ENCODE peak calls at places on chromosome 9, in four cellular contexts. One of them, this sample, is unnamed.
A peak's percentile ranks its signal among the peaks of the same experiment; 100 is the strongest.

GRCh38 chr9:100170085-100170484 is 71.0 kb downstream of the INVS start:
- DNase-seq in upper lobe of right lung: no peak
- DNase-seq in SJSA1: no peak
- DNase-seq in neural progenitor cell: no peak
- DNase-seq in this sample: no peak

GRCh38 chr9:91659529-91660294 is 236.1 kb upstream of the NFIL3 start:
- DNase-seq in upper lobe of right lung: no peak
- DNase-seq in SJSA1: no peak
- DNase-seq in neural progenitor cell: peak; percentile 53
- DNase-seq in this sample: no peak

GRCh38 chr9:27247756-27248155 is 49.2 kb downstream of the EQTN start:
- DNase-seq in upper lobe of right lung: no peak
- DNase-seq in SJSA1: peak; percentile 39
- DNase-seq in neural progenitor cell: peak; percentile 71
- DNase-seq in this sample: no peak

GRCh38 chr9:84615574-84615973 is 54.0 kb upstream of the NTRK2 start:
- DNase-seq in upper lobe of right lung: no peak
- DNase-seq in SJSA1: no peak
- DNase-seq in neural progenitor cell: peak; percentile 17
- DNase-seq in this sample: no peak

GRCh38 chr9:31030741-31031202 is 1353.7 kb upstream of the ACO1 start:
- DNase-seq in upper lobe of right lung: no peak
- DNase-seq in SJSA1: no peak
- DNase-seq in neural progenitor cell: peak; percentile 69
- DNase-seq in this sample: no peak

GRCh38 chr9:98234231-98234825 is 21.1 kb downstream of the TBC1D2 start:
- DNase-seq in upper lobe of right lung: peak; percentile 16
- DNase-seq in SJSA1: no peak
- DNase-seq in neural progenitor cell: no peak
- DNase-seq in this sample: no peak

GRCh38 chr9:105332471-105332870 is 88.0 kb downstream of the SLC44A1 start:
- DNase-seq in upper lobe of right lung: no peak
- DNase-seq in SJSA1: no peak
- DNase-seq in neural progenitor cell: no peak
- DNase-seq in this sample: peak; percentile 69

GRCh38 chr9:137280478-137281344 is 3.2 kb downstream of the TOR4A start:
- DNase-seq in upper lobe of right lung: peak; percentile 66
- DNase-seq in SJSA1: peak; percentile 39
- DNase-seq in neural progenitor cell: peak; percentile 82
- DNase-seq in this sample: no peak

GRCh38 chr9:107208121-107208520 is 75.0 kb upstream of the RAD23B start:
- DNase-seq in upper lobe of right lung: no peak
- DNase-seq in SJSA1: no peak
- DNase-seq in neural progenitor cell: no peak
- DNase-seq in this sample: peak; percentile 32

GRCh38 chr9:93169444-93169843 is 14.5 kb upstream of the WNK2 start:
- DNase-seq in upper lobe of right lung: no peak
- DNase-seq in SJSA1: no peak
- DNase-seq in neural progenitor cell: no peak
- DNase-seq in this sample: no peak

GRCh38 chr9:138046641-138047301 is 169.2 kb downstream of the CACNA1B start:
- DNase-seq in upper lobe of right lung: peak; percentile 56
- DNase-seq in SJSA1: peak; percentile 31
- DNase-seq in neural progenitor cell: no peak
- DNase-seq in this sample: no peak

GRCh38 chr9:26310294-26310693 is 582.3 kb downstream of the CAAP1 start:
- DNase-seq in upper lobe of right lung: no peak
- DNase-seq in SJSA1: no peak
- DNase-seq in neural progenitor cell: no peak
- DNase-seq in this sample: peak; percentile 53

GRCh38 chr9:26748449-26749058 is 144.0 kb downstream of the CAAP1 start:
- DNase-seq in upper lobe of right lung: no peak
- DNase-seq in SJSA1: no peak
- DNase-seq in neural progenitor cell: peak; percentile 40
- DNase-seq in this sample: no peak

GRCh38 chr9:122897969-122898368 is 7.2 kb downstream of the RC3H2 start:
- DNase-seq in upper lobe of right lung: no peak
- DNase-seq in SJSA1: no peak
- DNase-seq in neural progenitor cell: no peak
- DNase-seq in this sample: no peak

GRCh38 chr9:114166606-114167572 is 11.6 kb downstream of the COL27A1 start:
- DNase-seq in upper lobe of right lung: peak; percentile 16
- DNase-seq in SJSA1: no peak
- DNase-seq in neural progenitor cell: no peak
- DNase-seq in this sample: no peak

GRCh38 chr9:121985792-121986494 is 107.2 kb downstream of the TTLL11 start:
- DNase-seq in upper lobe of right lung: no peak
- DNase-seq in SJSA1: no peak
- DNase-seq in neural progenitor cell: no peak
- DNase-seq in this sample: no peak

GRCh38 chr9:116223926-116224325 is 70.3 kb downstream of the PAPPA start:
- DNase-seq in upper lobe of right lung: no peak
- DNase-seq in SJSA1: no peak
- DNase-seq in neural progenitor cell: no peak
- DNase-seq in this sample: no peak

GRCh38 chr9:89008346-89009048 is 17.2 kb downstream of the S1PR3 start:
- DNase-seq in upper lobe of right lung: no peak
- DNase-seq in SJSA1: no peak
- DNase-seq in neural progenitor cell: no peak
- DNase-seq in this sample: no peak

GRCh38 chr9:92964981-92965758 is 17.8 kb downstream of the FGD3 start:
- DNase-seq in upper lobe of right lung: peak; percentile 77
- DNase-seq in SJSA1: no peak
- DNase-seq in neural progenitor cell: no peak
- DNase-seq in this sample: no peak

GRCh38 chr9:68895741-68896478 is 118.0 kb downstream of the PRKACG start:
- DNase-seq in upper lobe of right lung: no peak
- DNase-seq in SJSA1: no peak
- DNase-seq in neural progenitor cell: no peak
- DNase-seq in this sample: peak; percentile 4

GRCh38 chr9:111805841-111806241 is 11.1 kb upstream of the SHOC1 start:
- DNase-seq in upper lobe of right lung: no peak
- DNase-seq in SJSA1: no peak
- DNase-seq in neural progenitor cell: no peak
- DNase-seq in this sample: peak; percentile 26

GRCh38 chr9:35649431-35650340 is 1.0 kb downstream of the SIT1 start:
- DNase-seq in upper lobe of right lung: no peak
- DNase-seq in SJSA1: no peak
- DNase-seq in neural progenitor cell: no peak
- DNase-seq in this sample: no peak

GRCh38 chr9:73743826-73744225 is 592.2 kb downstream of the ANXA1 start:
- DNase-seq in upper lobe of right lung: no peak
- DNase-seq in SJSA1: no peak
- DNase-seq in neural progenitor cell: no peak
- DNase-seq in this sample: no peak

GRCh38 chr9:20620658-20621552 is 1.4 kb downstream of the MLLT3 start:
- DNase-seq in upper lobe of right lung: peak; percentile 73
- DNase-seq in SJSA1: peak; percentile 31
- DNase-seq in neural progenitor cell: peak; percentile 49
- DNase-seq in this sample: no peak

GRCh38 chr9:84736076-84736475 is 66.5 kb downstream of the NTRK2 start:
- DNase-seq in upper lobe of right lung: no peak
- DNase-seq in SJSA1: no peak
- DNase-seq in neural progenitor cell: no peak
- DNase-seq in this sample: no peak

GRCh38 chr9:94606641-94607339 is 13.2 kb upstream of the FBP2 start:
- DNase-seq in upper lobe of right lung: no peak
- DNase-seq in SJSA1: no peak
- DNase-seq in neural progenitor cell: no peak
- DNase-seq in this sample: no peak
- H3K4me3 ChIP-seq in upper lobe of right lung: no peak overlapping the region
- H3K4me3 ChIP-seq in SJSA1: no peak overlapping the region
- H3K4me3 ChIP-seq in neural progenitor cell: no peak overlapping the region
- H3K4me3 ChIP-seq in this sample: no peak overlapping the region

GRCh38 chr9:17322882-17323864 is 188.3 kb downstream of the CNTLN start:
- DNase-seq in upper lobe of right lung: no peak
- DNase-seq in SJSA1: no peak
- DNase-seq in neural progenitor cell: no peak
- DNase-seq in this sample: no peak
- H3K4me3 ChIP-seq in upper lobe of right lung: no peak overlapping the region
- H3K4me3 ChIP-seq in SJSA1: no peak overlapping the region
- H3K4me3 ChIP-seq in neural progenitor cell: no peak overlapping the region
- H3K4me3 ChIP-seq in this sample: no peak overlapping the region

DNA sequence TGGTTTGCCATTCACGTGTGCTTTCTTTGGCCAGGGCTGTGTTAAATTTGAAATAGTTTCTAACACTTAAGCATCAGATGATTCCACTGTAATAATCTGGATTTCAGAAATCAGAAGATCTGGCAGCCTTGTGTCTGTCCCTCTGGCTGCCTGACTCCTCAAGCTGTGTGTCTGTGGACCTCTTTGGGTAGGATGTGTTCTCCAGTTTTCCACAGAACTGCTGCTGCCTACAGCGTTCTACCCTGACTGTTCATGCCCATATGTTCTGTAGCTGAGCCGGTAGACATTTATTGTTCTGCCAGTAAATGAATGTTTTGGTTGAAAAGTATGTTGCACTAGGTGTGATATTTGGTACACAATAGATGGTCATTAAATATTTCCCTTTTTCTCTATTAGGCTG is 81.3 kb downstream of the SH3GL2 start:
- DNase-seq in upper lobe of right lung: no peak
- DNase-seq in SJSA1: no peak
- DNase-seq in neural progenitor cell: no peak
- DNase-seq in this sample: no peak
- H3K4me3 ChIP-seq in upper lobe of right lung: no peak overlapping the region
- H3K4me3 ChIP-seq in SJSA1: no peak overlapping the region
- H3K4me3 ChIP-seq in neural progenitor cell: no peak overlapping the region
- H3K4me3 ChIP-seq in this sample: no peak overlapping the region

DNA sequence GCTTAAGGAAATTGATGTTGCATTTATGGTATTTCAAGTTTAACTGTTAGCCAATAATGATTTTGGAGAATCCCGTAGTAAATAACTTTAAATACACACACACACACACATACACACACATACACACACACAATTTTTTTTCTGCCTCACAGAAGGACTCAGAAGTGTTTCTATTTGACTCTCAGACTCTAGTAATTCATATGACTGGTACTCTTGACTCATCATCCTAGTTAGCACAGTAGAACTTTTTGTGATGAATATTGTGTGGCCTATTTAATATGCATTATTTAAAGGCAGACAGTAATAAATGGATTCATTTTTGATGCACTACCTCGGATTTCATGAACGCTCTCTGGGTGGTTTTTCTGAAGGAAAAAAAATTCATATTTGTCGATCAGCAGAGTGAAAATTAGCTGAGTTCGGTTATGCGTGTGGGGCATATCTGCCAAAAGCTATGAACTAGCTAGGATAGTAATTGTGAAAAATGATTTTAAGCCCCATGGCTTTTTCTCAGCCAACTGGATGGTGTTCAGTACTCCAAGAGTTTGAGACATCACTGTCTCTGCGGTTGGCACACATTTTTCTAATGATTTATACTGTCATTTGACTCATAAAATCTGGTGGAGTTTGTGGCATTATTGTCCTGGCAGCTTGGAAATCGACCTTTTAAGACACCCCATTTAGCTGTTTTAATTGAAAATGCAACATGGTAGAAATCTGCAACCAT is 102.2 kb downstream of the PCSK5 start:
- DNase-seq in upper lobe of right lung: no peak
- DNase-seq in SJSA1: no peak
- DNase-seq in neural progenitor cell: no peak
- DNase-seq in this sample: no peak
- H3K4me3 ChIP-seq in upper lobe of right lung: no peak overlapping the region
- H3K4me3 ChIP-seq in SJSA1: no peak overlapping the region
- H3K4me3 ChIP-seq in neural progenitor cell: no peak overlapping the region
- H3K4me3 ChIP-seq in this sample: no peak overlapping the region

GRCh38 chr9:79571309-79572031 is at the start of gene TLE4:
- DNase-seq in upper lobe of right lung: peak; percentile 100
- DNase-seq in SJSA1: peak; percentile 99
- DNase-seq in neural progenitor cell: peak; percentile 100
- DNase-seq in this sample: peak; percentile 100

GRCh38 chr9:79573697-79573976 is 1.9 kb downstream of the TLE4 start:
- DNase-seq in upper lobe of right lung: no peak
- DNase-seq in SJSA1: no peak
- DNase-seq in neural progenitor cell: no peak
- DNase-seq in this sample: no peak

GRCh38 chr9:79574166-79574565 is 2.4 kb downstream of the TLE4 start:
- DNase-seq in upper lobe of right lung: no peak
- DNase-seq in SJSA1: no peak
- DNase-seq in neural progenitor cell: no peak
- DNase-seq in this sample: no peak

GRCh38 chr9:79572032-79572890 is 496 bp downstream of the TLE4 start:
- DNase-seq in upper lobe of right lung: peak; percentile 83
- DNase-seq in SJSA1: peak; percentile 47
- DNase-seq in neural progenitor cell: peak; percentile 83
- DNase-seq in this sample: no peak

GRCh38 chr9:79572891-79573696 is 1.3 kb downstream of the TLE4 start:
- DNase-seq in upper lobe of right lung: peak; percentile 84
- DNase-seq in SJSA1: peak; percentile 51
- DNase-seq in neural progenitor cell: peak; percentile 70
- DNase-seq in this sample: no peak
- H3K4me3 ChIP-seq in upper lobe of right lung: peak overlapping the region; percentile 92
- H3K4me3 ChIP-seq in SJSA1: peak overlapping the region; percentile 91
- H3K4me3 ChIP-seq in neural progenitor cell: peak overlapping the region; percentile 96
- H3K4me3 ChIP-seq in this sample: peak overlapping the region; percentile 78

GRCh38 chr9:134351777-134352176 is 25.5 kb downstream of the RXRA start:
- DNase-seq in upper lobe of right lung: no peak
- DNase-seq in SJSA1: no peak
- DNase-seq in neural progenitor cell: no peak
- DNase-seq in this sample: no peak

GRCh38 chr9:134355158-134355557 is 28.9 kb downstream of the RXRA start:
- DNase-seq in upper lobe of right lung: no peak
- DNase-seq in SJSA1: no peak
- DNase-seq in neural progenitor cell: no peak
- DNase-seq in this sample: no peak

GRCh38 chr9:134352247-134352933 is 26.1 kb downstream of the RXRA start:
- DNase-seq in upper lobe of right lung: no peak
- DNase-seq in SJSA1: no peak
- DNase-seq in neural progenitor cell: no peak
- DNase-seq in this sample: no peak

GRCh38 chr9:134355561-134356278 is 29.5 kb downstream of the RXRA start:
- DNase-seq in upper lobe of right lung: peak; percentile 90
- DNase-seq in SJSA1: no peak
- DNase-seq in neural progenitor cell: no peak
- DNase-seq in this sample: no peak

DNA sequence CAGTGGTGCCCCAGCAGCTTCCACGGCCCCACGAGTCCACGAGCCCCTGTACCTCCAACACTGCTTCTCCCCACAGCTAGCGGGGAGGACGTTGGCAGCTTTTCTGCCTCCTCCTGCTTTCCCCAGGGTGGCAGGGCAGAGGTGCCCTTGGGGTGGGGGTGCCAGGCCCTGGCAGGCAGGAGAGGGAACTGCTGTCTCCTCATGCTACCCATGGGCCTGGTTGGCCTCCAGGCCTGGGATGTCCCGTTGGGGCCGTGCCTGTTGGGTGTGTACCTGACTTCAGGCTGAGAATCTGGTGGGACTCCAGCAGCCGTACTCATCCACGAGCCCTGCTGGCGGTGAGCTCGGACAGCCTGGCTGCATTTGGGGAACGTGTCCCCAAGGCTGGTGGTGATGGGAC is 27.3 kb downstream of the RXRA start:
- DNase-seq in upper lobe of right lung: no peak
- DNase-seq in SJSA1: no peak
- DNase-seq in neural progenitor cell: no peak
- DNase-seq in this sample: no peak
- H3K4me3 ChIP-seq in upper lobe of right lung: no peak overlapping the region
- H3K4me3 ChIP-seq in SJSA1: no peak overlapping the region
- H3K4me3 ChIP-seq in neural progenitor cell: no peak overlapping the region
- H3K4me3 ChIP-seq in this sample: no peak overlapping the region